ENCODE peak calls at places on chromosomes 3 and 15, in seven cellular contexts. One of them, this sample, is unnamed. For H3K27me3 and H3K4me1, the result is how much of the 10 kb centered on the place peaks cover.

GRCh38 chr3:70519913-70520659 is 207.6 kb upstream of the MDFIC2 start:
- DNase-seq in fibroblast of lung: peak
- DNase-seq in psoas muscle: no peak
- DNase-seq in endodermal cell: no peak
- DNase-seq in heart right ventricle: no peak
- DNase-seq in astrocyte: peak
- DNase-seq in cardiac muscle cell: peak
- DNase-seq in this sample: no peak

GRCh38 chr3:107988464-107989156 is 102.2 kb downstream of the CD47 start:
- DNase-seq in endodermal cell: no peak
- DNase-seq in psoas muscle: peak
- DNase-seq in heart right ventricle: peak
- DNase-seq in cardiac muscle cell: peak
- DNase-seq in fibroblast of lung: peak
- DNase-seq in astrocyte: peak
- DNase-seq in this sample: no peak

GRCh38 chr3:127426444-127427168 is 138.8 kb upstream of the PRR20G start:
- DNase-seq in heart right ventricle: no peak
- DNase-seq in fibroblast of lung: no peak
- DNase-seq in astrocyte: no peak
- DNase-seq in endodermal cell: peak
- DNase-seq in cardiac muscle cell: no peak
- DNase-seq in psoas muscle: no peak
- DNase-seq in this sample: no peak

GRCh38 chr3:40719660-40720287 is 195.0 kb downstream of the ZNF621 start:
- DNase-seq in heart right ventricle: peak
- DNase-seq in endodermal cell: peak
- DNase-seq in cardiac muscle cell: peak
- DNase-seq in fibroblast of lung: peak
- DNase-seq in astrocyte: no peak
- DNase-seq in psoas muscle: no peak
- DNase-seq in this sample: no peak

GRCh38 chr15:78368671-78369070 is 28.5 kb downstream of the CRABP1 start:
- DNase-seq in fibroblast of lung: no peak
- DNase-seq in cardiac muscle cell: no peak
- DNase-seq in heart right ventricle: no peak
- DNase-seq in psoas muscle: no peak
- DNase-seq in endodermal cell: peak
- DNase-seq in astrocyte: no peak
- DNase-seq in this sample: no peak

GRCh38 chr15:25054943-25055342 is 100.2 kb downstream of the SNRPN start:
- DNase-seq in astrocyte: no peak
- DNase-seq in cardiac muscle cell: no peak
- DNase-seq in endodermal cell: no peak
- DNase-seq in fibroblast of lung: no peak
- DNase-seq in heart right ventricle: no peak
- DNase-seq in psoas muscle: no peak
- DNase-seq in this sample: no peak

GRCh38 chr3:56855856-56856538 is 54.2 kb upstream of the ARHGEF3 start:
- DNase-seq in endodermal cell: peak
- DNase-seq in cardiac muscle cell: peak
- DNase-seq in heart right ventricle: peak
- DNase-seq in astrocyte: no peak
- DNase-seq in fibroblast of lung: peak
- DNase-seq in psoas muscle: no peak
- DNase-seq in this sample: no peak

GRCh38 chr3:9810357-9810726 is 280 bp downstream of the TTLL3 start:
- DNase-seq in endodermal cell: peak
- DNase-seq in fibroblast of lung: no peak
- DNase-seq in heart right ventricle: peak
- DNase-seq in astrocyte: no peak
- DNase-seq in cardiac muscle cell: no peak
- DNase-seq in psoas muscle: no peak
- DNase-seq in this sample: no peak

GRCh38 chr15:29127506-29128430 is 141.9 kb downstream of the NSMCE3 start:
- DNase-seq in fibroblast of lung: no peak
- DNase-seq in astrocyte: no peak
- DNase-seq in cardiac muscle cell: no peak
- DNase-seq in psoas muscle: peak
- DNase-seq in endodermal cell: no peak
- DNase-seq in heart right ventricle: no peak
- DNase-seq in this sample: no peak

GRCh38 chr3:37075955-37076354 is 82.6 kb downstream of the MLH1 start:
- DNase-seq in astrocyte: no peak
- DNase-seq in cardiac muscle cell: no peak
- DNase-seq in heart right ventricle: no peak
- DNase-seq in psoas muscle: no peak
- DNase-seq in fibroblast of lung: no peak
- DNase-seq in endodermal cell: no peak
- DNase-seq in this sample: no peak

GRCh38 chr3:11306815-11307589 is 34.8 kb downstream of the ATG7 start:
- DNase-seq in cardiac muscle cell: peak
- DNase-seq in endodermal cell: no peak
- DNase-seq in psoas muscle: no peak
- DNase-seq in fibroblast of lung: peak
- DNase-seq in heart right ventricle: no peak
- DNase-seq in astrocyte: peak
- DNase-seq in this sample: no peak

GRCh38 chr15:41817781-41818180 is 10.1 kb upstream of the JMJD7 start:
- DNase-seq in psoas muscle: no peak
- DNase-seq in endodermal cell: no peak
- DNase-seq in astrocyte: no peak
- DNase-seq in fibroblast of lung: no peak
- DNase-seq in heart right ventricle: no peak
- DNase-seq in cardiac muscle cell: no peak
- DNase-seq in this sample: no peak

GRCh38 chr3:31652296-31652695 is 119.6 kb downstream of the STT3B start:
- DNase-seq in heart right ventricle: no peak
- DNase-seq in psoas muscle: no peak
- DNase-seq in astrocyte: no peak
- DNase-seq in fibroblast of lung: no peak
- DNase-seq in endodermal cell: no peak
- DNase-seq in cardiac muscle cell: no peak
- DNase-seq in this sample: no peak

GRCh38 chr3:191301017-191301416 is 28.2 kb upstream of the CCDC50 start:
- DNase-seq in psoas muscle: no peak
- DNase-seq in endodermal cell: no peak
- DNase-seq in cardiac muscle cell: no peak
- DNase-seq in astrocyte: no peak
- DNase-seq in heart right ventricle: no peak
- DNase-seq in fibroblast of lung: no peak
- DNase-seq in this sample: no peak

GRCh38 chr15:42914728-42915497 is 5.7 kb downstream of the TTBK2 start:
- DNase-seq in heart right ventricle: no peak
- DNase-seq in psoas muscle: no peak
- DNase-seq in fibroblast of lung: peak
- DNase-seq in cardiac muscle cell: no peak
- DNase-seq in endodermal cell: no peak
- DNase-seq in astrocyte: no peak
- DNase-seq in this sample: no peak

DNA sequence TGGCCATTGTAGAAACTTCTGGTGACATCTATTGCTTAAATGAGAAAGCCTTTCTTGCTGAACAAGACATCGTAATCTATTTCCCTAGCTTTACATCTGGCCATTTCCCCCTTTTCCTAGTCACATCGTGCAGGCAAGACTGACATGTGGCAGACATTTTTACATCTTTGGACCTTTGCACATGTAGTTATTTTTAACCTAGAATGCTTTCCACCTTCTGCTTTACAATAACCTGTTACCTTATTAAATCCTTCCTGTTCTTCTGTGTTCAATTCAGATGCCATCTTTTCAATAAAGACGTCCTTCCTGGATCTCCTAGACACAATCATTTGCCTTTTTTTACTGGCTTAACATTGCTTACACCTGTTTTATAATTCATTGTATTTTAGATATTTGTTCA is 343.3 kb downstream of the DIPK2A start:
- DNase-seq in cardiac muscle cell: no peak
- DNase-seq in fibroblast of lung: no peak
- DNase-seq in psoas muscle: no peak
- DNase-seq in endodermal cell: no peak
- DNase-seq in astrocyte: no peak
- DNase-seq in heart right ventricle: no peak
- DNase-seq in this sample: no peak
- H3K27me3 ChIP-seq in cardiac muscle cell: under half
- H3K27me3 ChIP-seq in fibroblast of lung: under half
- H3K27me3 ChIP-seq in psoas muscle: under half
- H3K27me3 ChIP-seq in endodermal cell: under half
- H3K27me3 ChIP-seq in astrocyte: under half
- H3K27me3 ChIP-seq in heart right ventricle: under half
- H3K27me3 ChIP-seq in this sample: under half

GRCh38 chr3:119643528-119643927 is 16.9 kb downstream of the POPDC2 start:
- DNase-seq in fibroblast of lung: peak
- DNase-seq in heart right ventricle: no peak
- DNase-seq in cardiac muscle cell: peak
- DNase-seq in astrocyte: peak
- DNase-seq in endodermal cell: no peak
- DNase-seq in psoas muscle: no peak
- DNase-seq in this sample: no peak
- TF ChIP-seq CTCF in fibroblast of lung: no peak
- TF ChIP-seq CTCF in heart right ventricle: no peak
- TF ChIP-seq CTCF in cardiac muscle cell: no peak
- TF ChIP-seq CTCF in astrocyte: no peak
- TF ChIP-seq CTCF in endodermal cell: no peak
- TF ChIP-seq CTCF in psoas muscle: no peak
- TF ChIP-seq CTCF in this sample: no peak

GRCh38 chr3:13020159-13020558 is 53.1 kb downstream of the IQSEC1 start:
- DNase-seq in astrocyte: no peak
- DNase-seq in cardiac muscle cell: no peak
- DNase-seq in endodermal cell: no peak
- DNase-seq in psoas muscle: no peak
- DNase-seq in fibroblast of lung: no peak
- DNase-seq in heart right ventricle: no peak
- DNase-seq in this sample: no peak
- H3K4me1 ChIP-seq in astrocyte: half or more
- H3K4me1 ChIP-seq in cardiac muscle cell: under half
- H3K4me1 ChIP-seq in endodermal cell: under half
- H3K4me1 ChIP-seq in psoas muscle: under half
- H3K4me1 ChIP-seq in fibroblast of lung: under half
- H3K4me1 ChIP-seq in heart right ventricle: half or more
- H3K4me1 ChIP-seq in this sample: under half

GRCh38 chr3:129605593-129606521 is 619 bp downstream of the PLXND1 start:
- DNase-seq in psoas muscle: peak
- DNase-seq in cardiac muscle cell: peak
- DNase-seq in endodermal cell: peak
- DNase-seq in heart right ventricle: no peak
- DNase-seq in fibroblast of lung: peak
- DNase-seq in astrocyte: peak
- DNase-seq in this sample: no peak

GRCh38 chr3:129608936-129609590 is 2.6 kb upstream of the PLXND1 start:
- DNase-seq in astrocyte: no peak
- DNase-seq in fibroblast of lung: no peak
- DNase-seq in heart right ventricle: no peak
- DNase-seq in psoas muscle: no peak
- DNase-seq in cardiac muscle cell: no peak
- DNase-seq in endodermal cell: no peak
- DNase-seq in this sample: no peak

GRCh38 chr3:129606522-129607390 is at the start of gene PLXND1:
- DNase-seq in astrocyte: peak
- DNase-seq in heart right ventricle: peak
- DNase-seq in psoas muscle: peak
- DNase-seq in fibroblast of lung: peak
- DNase-seq in cardiac muscle cell: peak
- DNase-seq in endodermal cell: peak
- DNase-seq in this sample: peak

GRCh38 chr3:129608087-129608935 is 1.8 kb upstream of the PLXND1 start:
- DNase-seq in endodermal cell: peak
- DNase-seq in heart right ventricle: no peak
- DNase-seq in cardiac muscle cell: peak
- DNase-seq in fibroblast of lung: peak
- DNase-seq in psoas muscle: no peak
- DNase-seq in astrocyte: no peak
- DNase-seq in this sample: no peak

DNA sequence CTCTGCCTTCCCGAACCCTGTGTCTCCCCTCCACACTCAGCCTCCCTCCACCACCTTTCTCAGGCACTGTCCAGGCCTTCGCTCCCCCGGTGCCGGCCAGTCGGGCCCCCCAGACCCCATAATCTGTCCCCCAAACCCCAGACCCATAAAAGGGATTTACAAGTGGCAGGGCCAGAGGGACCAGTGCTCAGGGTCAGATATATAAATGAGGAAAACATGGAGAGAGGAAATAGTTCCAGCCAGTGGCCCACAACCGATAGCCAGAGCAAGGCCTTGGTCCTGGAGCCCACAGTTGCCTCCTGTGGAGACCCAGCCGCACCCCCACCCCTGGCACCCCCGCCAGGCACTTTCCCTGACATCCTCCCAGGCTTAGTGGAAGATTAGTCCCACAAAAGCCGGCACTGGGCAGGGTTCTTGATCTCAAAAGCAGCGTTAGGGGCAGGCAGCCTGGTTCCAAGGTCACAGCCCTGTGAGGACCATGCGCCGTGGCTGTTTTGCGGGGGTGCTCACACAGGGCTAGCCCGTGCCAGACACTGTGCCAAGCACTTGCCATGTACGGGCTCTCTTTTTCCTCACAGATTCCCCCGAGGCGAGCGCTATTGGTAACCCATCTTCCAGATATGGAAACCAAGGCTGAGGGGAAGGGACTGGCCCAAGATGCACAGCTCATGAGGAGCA is 1.1 kb upstream of the PLXND1 start:
- DNase-seq in endodermal cell: peak
- DNase-seq in fibroblast of lung: no peak
- DNase-seq in psoas muscle: no peak
- DNase-seq in astrocyte: no peak
- DNase-seq in cardiac muscle cell: no peak
- DNase-seq in heart right ventricle: no peak
- DNase-seq in this sample: no peak
- H3K27me3 ChIP-seq in endodermal cell: under half
- H3K27me3 ChIP-seq in fibroblast of lung: under half
- H3K27me3 ChIP-seq in psoas muscle: under half
- H3K27me3 ChIP-seq in astrocyte: under half
- H3K27me3 ChIP-seq in cardiac muscle cell: under half
- H3K27me3 ChIP-seq in heart right ventricle: under half
- H3K27me3 ChIP-seq in this sample: under half

GRCh38 chr3:125141596-125142417 is 70.7 kb downstream of the SLC12A8 start:
- DNase-seq in endodermal cell: peak
- DNase-seq in cardiac muscle cell: peak
- DNase-seq in psoas muscle: peak
- DNase-seq in astrocyte: no peak
- DNase-seq in heart right ventricle: peak
- DNase-seq in fibroblast of lung: peak
- DNase-seq in this sample: no peak
- TF ChIP-seq CTCF in endodermal cell: peak
- TF ChIP-seq CTCF in cardiac muscle cell: peak
- TF ChIP-seq CTCF in psoas muscle: peak
- TF ChIP-seq CTCF in astrocyte: no peak
- TF ChIP-seq CTCF in heart right ventricle: peak
- TF ChIP-seq CTCF in fibroblast of lung: no peak
- TF ChIP-seq CTCF in this sample: no peak

GRCh38 chr15:63072809-63073277 is 30.3 kb downstream of the TPM1 start:
- DNase-seq in heart right ventricle: no peak
- DNase-seq in endodermal cell: no peak
- DNase-seq in astrocyte: no peak
- DNase-seq in psoas muscle: no peak
- DNase-seq in fibroblast of lung: peak
- DNase-seq in cardiac muscle cell: no peak
- DNase-seq in this sample: no peak
- H3K4me1 ChIP-seq in heart right ventricle: under half
- H3K4me1 ChIP-seq in endodermal cell: under half
- H3K4me1 ChIP-seq in astrocyte: under half
- H3K4me1 ChIP-seq in psoas muscle: under half
- H3K4me1 ChIP-seq in fibroblast of lung: under half
- H3K4me1 ChIP-seq in cardiac muscle cell: under half
- H3K4me1 ChIP-seq in this sample: under half